ENCODE peak calls at places on chromosomes 11 and 22, in six cellular contexts. One of them, this sample, is unnamed.

GRCh38 chr22:22556995-22557925 is 1.8 kb downstream of the PRAME start:
- DNase-seq in fibroblast of pulmonary artery: no peak
- DNase-seq in pancreas: no peak
- DNase-seq in CD8-positive, alpha-beta T cell: no peak
- DNase-seq in AG04450: no peak
- DNase-seq in foreskin fibroblast: no peak
- DNase-seq in this sample: no peak

GRCh38 chr11:84310261-84310660 is 1024.1 kb upstream of the CCDC90B start:
- DNase-seq in fibroblast of pulmonary artery: peak
- DNase-seq in pancreas: no peak
- DNase-seq in AG04450: no peak
- DNase-seq in foreskin fibroblast: no peak
- DNase-seq in CD8-positive, alpha-beta T cell: no peak
- DNase-seq in this sample: peak

GRCh38 chr22:32005453-32005852 is 37.6 kb upstream of the SLC5A1 start:
- DNase-seq in foreskin fibroblast: peak
- DNase-seq in fibroblast of pulmonary artery: peak
- DNase-seq in CD8-positive, alpha-beta T cell: no peak
- DNase-seq in AG04450: no peak
- DNase-seq in pancreas: no peak
- DNase-seq in this sample: peak

GRCh38 chr11:75263944-75264349 is 23.4 kb downstream of the TPBGL start:
- DNase-seq in AG04450: no peak
- DNase-seq in CD8-positive, alpha-beta T cell: peak
- DNase-seq in pancreas: no peak
- DNase-seq in foreskin fibroblast: peak
- DNase-seq in fibroblast of pulmonary artery: peak
- DNase-seq in this sample: no peak

GRCh38 chr22:38271927-38272372 is 860 bp downstream of the TMEM184B start:
- DNase-seq in fibroblast of pulmonary artery: no peak
- DNase-seq in foreskin fibroblast: no peak
- DNase-seq in AG04450: no peak
- DNase-seq in CD8-positive, alpha-beta T cell: no peak
- DNase-seq in pancreas: no peak
- DNase-seq in this sample: no peak

GRCh38 chr11:61026121-61027031 is 54.9 kb downstream of the CD6 start:
- DNase-seq in CD8-positive, alpha-beta T cell: peak
- DNase-seq in pancreas: no peak
- DNase-seq in fibroblast of pulmonary artery: no peak
- DNase-seq in foreskin fibroblast: no peak
- DNase-seq in AG04450: no peak
- DNase-seq in this sample: no peak

GRCh38 chr11:38460901-38461300 is 1862.9 kb upstream of the RAG2 start:
- DNase-seq in AG04450: peak
- DNase-seq in CD8-positive, alpha-beta T cell: no peak
- DNase-seq in pancreas: no peak
- DNase-seq in foreskin fibroblast: peak
- DNase-seq in fibroblast of pulmonary artery: peak
- DNase-seq in this sample: peak

GRCh38 chr11:39965701-39966100 is 1493.8 kb downstream of the LRRC4C start:
- DNase-seq in AG04450: no peak
- DNase-seq in fibroblast of pulmonary artery: no peak
- DNase-seq in foreskin fibroblast: no peak
- DNase-seq in CD8-positive, alpha-beta T cell: no peak
- DNase-seq in pancreas: no peak
- DNase-seq in this sample: no peak

GRCh38 chr11:73331138-73331916 is 23.3 kb downstream of the ARHGEF17 start:
- DNase-seq in pancreas: no peak
- DNase-seq in foreskin fibroblast: no peak
- DNase-seq in AG04450: no peak
- DNase-seq in fibroblast of pulmonary artery: peak
- DNase-seq in CD8-positive, alpha-beta T cell: no peak
- DNase-seq in this sample: no peak

GRCh38 chr22:32632650-32633049 is 158.0 kb downstream of the FBXO7 start:
- DNase-seq in pancreas: no peak
- DNase-seq in CD8-positive, alpha-beta T cell: no peak
- DNase-seq in foreskin fibroblast: no peak
- DNase-seq in AG04450: no peak
- DNase-seq in fibroblast of pulmonary artery: no peak
- DNase-seq in this sample: no peak

GRCh38 chr11:128802358-128802981 is 64.6 kb downstream of the KCNJ1 start:
- DNase-seq in CD8-positive, alpha-beta T cell: no peak
- DNase-seq in foreskin fibroblast: peak
- DNase-seq in fibroblast of pulmonary artery: peak
- DNase-seq in AG04450: no peak
- DNase-seq in pancreas: no peak
- DNase-seq in this sample: peak

GRCh38 chr22:45972868-45973212 is 4.1 kb downstream of the WNT7B start:
- DNase-seq in CD8-positive, alpha-beta T cell: no peak
- DNase-seq in pancreas: no peak
- DNase-seq in AG04450: no peak
- DNase-seq in fibroblast of pulmonary artery: no peak
- DNase-seq in foreskin fibroblast: no peak
- DNase-seq in this sample: no peak

GRCh38 chr22:45969801-45970464 is 7.0 kb downstream of the WNT7B start:
- DNase-seq in pancreas: no peak
- DNase-seq in CD8-positive, alpha-beta T cell: no peak
- DNase-seq in foreskin fibroblast: no peak
- DNase-seq in AG04450: no peak
- DNase-seq in fibroblast of pulmonary artery: no peak
- DNase-seq in this sample: no peak

GRCh38 chr22:45972091-45972867 is 4.7 kb downstream of the WNT7B start:
- DNase-seq in pancreas: no peak
- DNase-seq in CD8-positive, alpha-beta T cell: no peak
- DNase-seq in fibroblast of pulmonary artery: no peak
- DNase-seq in foreskin fibroblast: no peak
- DNase-seq in AG04450: no peak
- DNase-seq in this sample: no peak

GRCh38 chr22:45970709-45971388 is 6.1 kb downstream of the WNT7B start:
- DNase-seq in fibroblast of pulmonary artery: no peak
- DNase-seq in AG04450: no peak
- DNase-seq in pancreas: no peak
- DNase-seq in CD8-positive, alpha-beta T cell: no peak
- DNase-seq in foreskin fibroblast: peak
- DNase-seq in this sample: no peak

GRCh38 chr22:45971389-45972028 is 5.5 kb downstream of the WNT7B start:
- DNase-seq in CD8-positive, alpha-beta T cell: no peak
- DNase-seq in fibroblast of pulmonary artery: no peak
- DNase-seq in pancreas: no peak
- DNase-seq in AG04450: no peak
- DNase-seq in foreskin fibroblast: no peak
- DNase-seq in this sample: no peak
- H3K4me3 ChIP-seq in CD8-positive, alpha-beta T cell: no peak
- H3K4me3 ChIP-seq in fibroblast of pulmonary artery: peak
- H3K4me3 ChIP-seq in pancreas: no peak
- H3K4me3 ChIP-seq in AG04450: peak
- H3K4me3 ChIP-seq in foreskin fibroblast: peak
- H3K4me3 ChIP-seq in this sample: peak

GRCh38 chr11:67600324-67601029 is 6.3 kb upstream of the NDUFV1 start:
- DNase-seq in CD8-positive, alpha-beta T cell: no peak
- DNase-seq in fibroblast of pulmonary artery: no peak
- DNase-seq in AG04450: no peak
- DNase-seq in pancreas: no peak
- DNase-seq in foreskin fibroblast: no peak
- DNase-seq in this sample: no peak
- H3K4me3 ChIP-seq in CD8-positive, alpha-beta T cell: no peak
- H3K4me3 ChIP-seq in fibroblast of pulmonary artery: no peak
- H3K4me3 ChIP-seq in AG04450: no peak
- H3K4me3 ChIP-seq in pancreas: no peak
- H3K4me3 ChIP-seq in foreskin fibroblast: no peak
- H3K4me3 ChIP-seq in this sample: no peak

GRCh38 chr22:30385913-30386312 is 1.3 kb downstream of the RNF215 start:
- DNase-seq in foreskin fibroblast: no peak
- DNase-seq in fibroblast of pulmonary artery: no peak
- DNase-seq in pancreas: peak
- DNase-seq in CD8-positive, alpha-beta T cell: no peak
- DNase-seq in AG04450: no peak
- DNase-seq in this sample: no peak
- H3K4me3 ChIP-seq in foreskin fibroblast: peak
- H3K4me3 ChIP-seq in fibroblast of pulmonary artery: peak
- H3K4me3 ChIP-seq in pancreas: no peak
- H3K4me3 ChIP-seq in CD8-positive, alpha-beta T cell: no peak
- H3K4me3 ChIP-seq in AG04450: peak
- H3K4me3 ChIP-seq in this sample: no peak

DNA sequence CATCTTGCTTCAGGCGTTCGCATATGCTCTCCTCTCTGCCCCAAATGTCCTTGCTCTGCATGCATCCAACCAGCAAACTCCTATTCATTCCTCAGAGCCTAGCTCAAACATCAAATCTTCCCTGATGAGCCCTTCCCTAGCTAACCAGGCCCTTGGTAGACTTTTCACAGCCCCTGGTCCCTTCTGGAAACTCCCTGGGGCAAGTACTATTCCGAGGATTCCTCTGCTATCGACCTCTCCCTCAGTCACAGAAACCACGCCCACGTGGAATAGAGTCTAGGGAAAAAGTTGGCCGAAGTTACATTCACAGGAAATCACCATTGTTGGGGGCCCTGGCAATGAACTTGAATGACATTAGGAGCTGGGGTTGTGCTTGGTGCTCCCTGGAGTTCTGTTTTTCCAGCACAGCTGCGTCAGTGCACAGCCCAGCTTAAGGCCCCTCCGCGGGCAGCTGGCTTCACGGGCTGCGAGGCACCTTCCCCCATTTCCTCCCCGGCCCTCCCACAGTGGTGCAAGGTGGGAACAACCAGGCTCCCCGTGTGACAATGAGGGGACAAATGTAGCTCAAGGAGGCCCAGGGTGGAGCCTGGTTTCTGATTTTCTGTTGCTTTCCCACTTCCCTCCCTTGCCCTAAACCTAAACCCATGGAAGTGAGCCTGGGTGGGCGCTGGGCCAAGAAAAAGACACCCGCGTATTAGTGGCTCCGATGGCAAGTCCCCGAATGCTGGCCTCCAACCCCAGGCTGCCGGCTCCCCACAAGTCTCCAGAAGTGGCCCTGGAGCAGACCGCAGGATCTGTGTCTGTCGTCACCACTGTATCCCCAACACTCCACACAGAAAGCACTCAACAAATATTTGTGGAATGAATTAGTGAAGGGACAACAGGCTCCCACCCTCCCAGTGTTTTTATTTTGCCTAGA is 4.3 kb upstream of the ATP5MGL start:
- DNase-seq in AG04450: no peak
- DNase-seq in pancreas: peak
- DNase-seq in fibroblast of pulmonary artery: peak
- DNase-seq in CD8-positive, alpha-beta T cell: no peak
- DNase-seq in foreskin fibroblast: peak
- DNase-seq in this sample: peak
- H3K4me3 ChIP-seq in AG04450: peak
- H3K4me3 ChIP-seq in pancreas: no peak
- H3K4me3 ChIP-seq in fibroblast of pulmonary artery: no peak
- H3K4me3 ChIP-seq in CD8-positive, alpha-beta T cell: no peak
- H3K4me3 ChIP-seq in foreskin fibroblast: peak
- H3K4me3 ChIP-seq in this sample: peak

GRCh38 chr11:8964324-8965320 is at the start of gene TMEM9B:
- DNase-seq in AG04450: no peak
- DNase-seq in foreskin fibroblast: peak
- DNase-seq in fibroblast of pulmonary artery: peak
- DNase-seq in CD8-positive, alpha-beta T cell: peak
- DNase-seq in pancreas: peak
- DNase-seq in this sample: peak

GRCh38 chr11:8962827-8963226 is 1.4 kb downstream of the TMEM9B start:
- DNase-seq in foreskin fibroblast: no peak
- DNase-seq in pancreas: no peak
- DNase-seq in AG04450: no peak
- DNase-seq in CD8-positive, alpha-beta T cell: no peak
- DNase-seq in fibroblast of pulmonary artery: no peak
- DNase-seq in this sample: no peak

GRCh38 chr11:8959546-8960166 is 4.6 kb downstream of the TMEM9B start:
- DNase-seq in foreskin fibroblast: peak
- DNase-seq in AG04450: peak
- DNase-seq in CD8-positive, alpha-beta T cell: no peak
- DNase-seq in pancreas: no peak
- DNase-seq in fibroblast of pulmonary artery: peak
- DNase-seq in this sample: peak

GRCh38 chr11:8967159-8967558 is 2.9 kb upstream of the TMEM9B start:
- DNase-seq in CD8-positive, alpha-beta T cell: no peak
- DNase-seq in foreskin fibroblast: no peak
- DNase-seq in AG04450: no peak
- DNase-seq in pancreas: no peak
- DNase-seq in fibroblast of pulmonary artery: no peak
- DNase-seq in this sample: no peak

DNA sequence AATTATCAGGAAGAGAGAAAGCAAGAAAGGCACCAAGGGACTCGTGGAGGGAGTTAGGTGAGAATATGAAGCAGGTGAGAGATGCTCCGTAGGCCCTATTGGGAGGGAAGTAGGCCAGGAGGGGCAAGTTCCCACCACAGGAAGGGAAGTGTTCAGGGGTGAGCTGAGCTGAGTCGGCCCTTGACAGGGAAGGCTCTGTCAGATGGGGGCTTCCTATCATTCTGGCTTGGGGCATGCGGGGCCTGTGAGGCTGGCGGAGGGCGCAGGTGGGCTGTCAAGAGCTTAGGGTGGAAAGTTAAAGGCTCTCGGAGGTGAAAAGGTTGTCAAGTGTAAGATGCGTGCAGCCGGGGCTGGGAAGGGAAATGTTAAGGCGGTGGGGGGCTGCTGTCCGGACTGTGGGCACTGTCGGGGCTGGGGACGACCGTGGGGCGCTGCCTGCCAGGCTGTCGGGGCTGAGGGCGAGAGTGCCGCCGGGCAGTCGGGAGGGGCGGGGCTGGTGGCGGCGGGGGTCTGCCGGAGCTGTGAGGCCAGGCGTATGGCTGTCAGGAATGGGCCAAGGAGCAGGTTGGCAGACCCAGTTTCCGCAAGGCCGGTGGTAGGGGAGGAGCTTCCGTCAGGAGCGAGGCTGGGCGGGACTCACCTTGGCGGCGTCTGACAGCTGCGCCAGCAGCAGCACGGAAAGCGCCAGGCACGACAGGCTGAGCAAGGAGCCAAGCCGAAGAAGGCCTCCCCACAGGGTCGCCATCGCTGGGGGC is 496 bp downstream of the TMEM9B start:
- DNase-seq in pancreas: peak
- DNase-seq in foreskin fibroblast: peak
- DNase-seq in fibroblast of pulmonary artery: peak
- DNase-seq in CD8-positive, alpha-beta T cell: peak
- DNase-seq in AG04450: no peak
- DNase-seq in this sample: no peak
- H3K4me3 ChIP-seq in pancreas: peak
- H3K4me3 ChIP-seq in foreskin fibroblast: peak
- H3K4me3 ChIP-seq in fibroblast of pulmonary artery: peak
- H3K4me3 ChIP-seq in CD8-positive, alpha-beta T cell: peak
- H3K4me3 ChIP-seq in AG04450: peak
- H3K4me3 ChIP-seq in this sample: peak

This sample was measured in cardiac fibroblast.